ENCODE peak calls at places on chromosome 16, in nine cellular contexts. H, A, S, I, Z, K, Q, G and Y are unnamed samples.

GRCh38 chr16:85834741-85835140 is 35.2 kb downstream of the COX4I1 start:
- DNase-seq in H (no peak), A (no peak), S (no peak), I (no peak), Z (no peak), K (no peak), Q (no peak), G (no peak), Y (no peak)

GRCh38 chr16:27355610-27356009 is 41.8 kb downstream of the IL4R start:
- DNase-seq in H (no peak), A (no peak), S (no peak), I (no peak), Z (peak; percentile 81), K (no peak), Q (no peak), G (no peak), Y (no peak)

GRCh38 chr16:89667633-89668032 is 10.0 kb downstream of the SPATA33 start:
- DNase-seq in H (no peak), A (no peak), S (no peak), I (no peak), Z (no peak), K (no peak), Q (no peak), G (no peak), Y (no peak)

GRCh38 chr16:30335598-30336474 is 19.3 kb downstream of the CD2BP2 start:
- DNase-seq in H (no peak), A (no peak), S (no peak), I (no peak), Z (peak; percentile 75), K (peak; percentile 22), Q (no peak), G (no peak), Y (peak; percentile 26)

GRCh38 chr16:89842471-89843408 is 14.5 kb downstream of the SPIRE2 start:
- DNase-seq in H (no peak), A (no peak), S (peak; percentile 29), I (no peak), Z (no peak), K (no peak), Q (no peak), G (no peak), Y (peak; percentile 66)

GRCh38 chr16:21625026-21625425 is 25.6 kb downstream of the METTL9 start:
- DNase-seq in H (no peak), A (no peak), S (no peak), I (no peak), Z (no peak), K (no peak), Q (no peak), G (no peak), Y (peak; percentile 39)

GRCh38 chr16:86239381-86239780 is 270.9 kb upstream of the FOXF1 start:
- DNase-seq in H (no peak), A (no peak), S (no peak), I (no peak), Z (no peak), K (no peak), Q (no peak), G (no peak), Y (peak; percentile 18)

GRCh38 chr16:50616386-50616785 is 64.7 kb downstream of the SNX20 start:
- DNase-seq in H (no peak), A (no peak), S (no peak), I (no peak), Z (no peak), K (no peak), Q (no peak), G (no peak), Y (no peak)

GRCh38 chr16:65280988-65281530 is 159.2 kb upstream of the CDH11 start:
- DNase-seq in H (no peak), A (no peak), S (no peak), I (no peak), Z (no peak), K (no peak), Q (no peak), G (no peak), Y (peak; percentile 67)

GRCh38 chr16:754208-755097 is 6.1 kb upstream of the MSLN start:
- DNase-seq in H (no peak), A (no peak), S (no peak), I (no peak), Z (no peak), K (no peak), Q (no peak), G (no peak), Y (no peak)

GRCh38 chr16:54930034-54930938 is at the start of gene IRX5:
- DNase-seq in H (peak; percentile 57), A (peak; percentile 67), S (no peak), I (peak; percentile 8), Z (peak; percentile 79), K (peak; percentile 81), Q (peak; percentile 91), G (no peak), Y (peak; percentile 95)

GRCh38 chr16:70652322-70652721 is 6.0 kb downstream of the IL34 start:
- DNase-seq in H (no peak), A (no peak), S (no peak), I (no peak), Z (no peak), K (no peak), Q (no peak), G (no peak), Y (no peak)

GRCh38 chr16:16021988-16022682 is 72.7 kb downstream of the ABCC1 start:
- DNase-seq in H (no peak), A (peak; percentile 71), S (peak; percentile 86), I (no peak), Z (no peak), K (peak; percentile 44), Q (peak; percentile 38), G (no peak), Y (peak; percentile 92)

GRCh38 chr16:12188674-12189249 is 212.2 kb downstream of the SNX29 start:
- DNase-seq in H (no peak), A (no peak), S (no peak), I (no peak), Z (no peak), K (no peak), Q (no peak), G (no peak), Y (peak; percentile 37)

GRCh38 chr16:87569601-87570559 is 32.4 kb upstream of the JPH3 start:
- DNase-seq in H (no peak), A (no peak), S (no peak), I (no peak), Z (no peak), K (no peak), Q (no peak), G (no peak), Y (no peak)

GRCh38 chr16:53417011-53417410 is 17.3 kb upstream of the RBL2 start:
- DNase-seq in H (no peak), A (no peak), S (no peak), I (no peak), Z (no peak), K (no peak), Q (no peak), G (no peak), Y (no peak)

GRCh38 chr16:57663917-57664661 is 4.0 kb upstream of the ADGRG3 start:
- DNase-seq in H (no peak), A (no peak), S (no peak), I (no peak), Z (no peak), K (no peak), Q (no peak), G (no peak), Y (peak; percentile 36)

GRCh38 chr16:1048442-1049112 is 24.0 kb upstream of the SSTR5 start:
- DNase-seq in H (no peak), A (peak; percentile 31), S (no peak), I (no peak), Z (no peak), K (peak; percentile 67), Q (peak; percentile 72), G (no peak), Y (peak; percentile 89)

GRCh38 chr16:4257646-4258556 is 14.9 kb downstream of the TFAP4 start:
- DNase-seq in H (no peak), A (no peak), S (no peak), I (no peak), Z (no peak), K (no peak), Q (no peak), G (no peak), Y (no peak)

GRCh38 chr16:17327671-17328335 is 143.0 kb downstream of the XYLT1 start:
- DNase-seq in H (no peak), A (no peak), S (no peak), I (no peak), Z (no peak), K (no peak), Q (no peak), G (no peak), Y (peak; percentile 70)

GRCh38 chr16:68508641-68509240 is 30.4 kb upstream of the ZFP90 start:
- DNase-seq in H (no peak), A (no peak), S (no peak), I (no peak), Z (no peak), K (no peak), Q (no peak), G (no peak), Y (no peak)

GRCh38 chr16:6929868-6930267 is 402.8 kb upstream of the RBFOX1 start:
- DNase-seq in H (no peak), A (no peak), S (no peak), I (no peak), Z (no peak), K (no peak), Q (no peak), G (no peak), Y (no peak)

GRCh38 chr16:12300946-12301500 is 324.5 kb downstream of the SNX29 start:
- DNase-seq in H (no peak), A (no peak), S (no peak), I (no peak), Z (no peak), K (no peak), Q (no peak), G (no peak), Y (no peak)

GRCh38 chr16:67885976-67886375 is 1.3 kb downstream of the NRN1L start:
- DNase-seq in H (no peak), A (no peak), S (no peak), I (no peak), Z (no peak), K (no peak), Q (no peak), G (no peak), Y (no peak)

GRCh38 chr16:78503501-78504110 is 404.2 kb downstream of the WWOX start:
- DNase-seq in H (peak; percentile 15), A (peak; percentile 5), S (no peak), I (no peak), Z (peak; percentile 65), K (no peak), Q (peak; percentile 53), G (no peak), Y (peak; percentile 85)

GRCh38 chr16:66427036-66427446 is at the start of gene BEAN1:
- DNase-seq in H (no peak), A (no peak), S (no peak), I (no peak), Z (no peak), K (no peak), Q (no peak), G (no peak), Y (peak; percentile 80)

GRCh38 chr16:68704232-68704867 is 32.7 kb upstream of the CDH1 start:
- DNase-seq in H (peak; percentile 48), A (peak; percentile 35), S (no peak), I (peak; percentile 5), Z (peak; percentile 84), K (peak; percentile 53), Q (peak; percentile 52), G (peak; percentile 27), Y (peak; percentile 94)

GRCh38 chr16:79651363-79651762 is 50.8 kb upstream of the MAF start:
- DNase-seq in H (no peak), A (peak; percentile 48), S (no peak), I (no peak), Z (no peak), K (peak; percentile 21), Q (no peak), G (no peak), Y (no peak)

GRCh38 chr16:56852401-56852730 is 12.6 kb upstream of the SLC12A3 start:
- DNase-seq in H (no peak), A (no peak), S (no peak), I (no peak), Z (no peak), K (no peak), Q (no peak), G (no peak), Y (no peak)

GRCh38 chr16:17379121-17379571 is 91.6 kb downstream of the XYLT1 start:
- DNase-seq in H (no peak), A (no peak), S (no peak), I (no peak), Z (no peak), K (no peak), Q (no peak), G (no peak), Y (peak; percentile 67)

GRCh38 chr16:27369806-27370205 is 32.2 kb upstream of the IL21R start:
- DNase-seq in H (no peak), A (no peak), S (peak; percentile 21), I (no peak), Z (peak; percentile 53), K (no peak), Q (no peak), G (no peak), Y (no peak)